ENCODE peak calls at places on chromosomes 7 and 10, in six cellular contexts. One of them, this sample, is unnamed.

GRCh38 chr7:8175929-8176369 is 86.0 kb downstream of the ICA1 start:
- DNase-seq in coronary artery: no peak
- DNase-seq in posterior cingulate gyrus: no peak
- DNase-seq in myocyte: no peak
- DNase-seq in stomach: no peak
- DNase-seq in HCEC 1CT: no peak
- DNase-seq in this sample: no peak

GRCh38 chr10:92696606-92697383 is 7.0 kb downstream of the HHEX start:
- DNase-seq in HCEC 1CT: no peak
- DNase-seq in coronary artery: no peak
- DNase-seq in myocyte: no peak
- DNase-seq in stomach: no peak
- DNase-seq in posterior cingulate gyrus: no peak
- DNase-seq in this sample: no peak

GRCh38 chr7:33841658-33842057 is 63.7 kb upstream of the BMPER start:
- DNase-seq in HCEC 1CT: peak
- DNase-seq in posterior cingulate gyrus: no peak
- DNase-seq in coronary artery: no peak
- DNase-seq in myocyte: peak
- DNase-seq in stomach: no peak
- DNase-seq in this sample: no peak

GRCh38 chr7:121076350-121077164 is 88.0 kb downstream of the CPED1 start:
- DNase-seq in HCEC 1CT: peak
- DNase-seq in coronary artery: no peak
- DNase-seq in myocyte: peak
- DNase-seq in posterior cingulate gyrus: no peak
- DNase-seq in stomach: no peak
- DNase-seq in this sample: no peak

GRCh38 chr7:142811154-142811737 is 40.5 kb downstream of the PRSS2 start:
- DNase-seq in myocyte: peak
- DNase-seq in coronary artery: no peak
- DNase-seq in HCEC 1CT: peak
- DNase-seq in stomach: no peak
- DNase-seq in posterior cingulate gyrus: no peak
- DNase-seq in this sample: peak

GRCh38 chr7:22445140-22445722 is 54.8 kb downstream of the STEAP1B start:
- DNase-seq in myocyte: peak
- DNase-seq in coronary artery: no peak
- DNase-seq in stomach: peak
- DNase-seq in HCEC 1CT: no peak
- DNase-seq in posterior cingulate gyrus: peak
- DNase-seq in this sample: peak

GRCh38 chr7:106840342-106840741 is 24.7 kb upstream of the PIK3CG start:
- DNase-seq in coronary artery: no peak
- DNase-seq in HCEC 1CT: peak
- DNase-seq in posterior cingulate gyrus: no peak
- DNase-seq in myocyte: peak
- DNase-seq in stomach: no peak
- DNase-seq in this sample: no peak

GRCh38 chr10:76523215-76523614 is 1091.8 kb downstream of the LRMDA start:
- DNase-seq in posterior cingulate gyrus: no peak
- DNase-seq in coronary artery: no peak
- DNase-seq in stomach: no peak
- DNase-seq in myocyte: no peak
- DNase-seq in HCEC 1CT: no peak
- DNase-seq in this sample: no peak

GRCh38 chr7:81005254-81005653 is 86.4 kb upstream of the SEMA3C start:
- DNase-seq in HCEC 1CT: no peak
- DNase-seq in stomach: no peak
- DNase-seq in coronary artery: no peak
- DNase-seq in myocyte: no peak
- DNase-seq in posterior cingulate gyrus: no peak
- DNase-seq in this sample: no peak

GRCh38 chr10:72712136-72712535 is 20.2 kb downstream of the MCU start:
- DNase-seq in myocyte: peak
- DNase-seq in HCEC 1CT: peak
- DNase-seq in posterior cingulate gyrus: no peak
- DNase-seq in stomach: no peak
- DNase-seq in coronary artery: no peak
- DNase-seq in this sample: no peak

GRCh38 chr10:21260060-21260792 is 265.3 kb downstream of the SKIDA1 start:
- DNase-seq in stomach: no peak
- DNase-seq in coronary artery: no peak
- DNase-seq in HCEC 1CT: no peak
- DNase-seq in posterior cingulate gyrus: no peak
- DNase-seq in myocyte: no peak
- DNase-seq in this sample: peak

GRCh38 chr7:24755541-24756416 is 1.5 kb downstream of the GSDME start:
- DNase-seq in myocyte: no peak
- DNase-seq in coronary artery: no peak
- DNase-seq in HCEC 1CT: peak
- DNase-seq in stomach: no peak
- DNase-seq in posterior cingulate gyrus: no peak
- DNase-seq in this sample: no peak

GRCh38 chr10:128326251-128326650 is 200.0 kb upstream of the MKI67 start:
- DNase-seq in coronary artery: no peak
- DNase-seq in HCEC 1CT: no peak
- DNase-seq in myocyte: no peak
- DNase-seq in posterior cingulate gyrus: no peak
- DNase-seq in stomach: no peak
- DNase-seq in this sample: no peak

GRCh38 chr10:96257944-96258343 is 13.4 kb downstream of the BLNK start:
- DNase-seq in HCEC 1CT: no peak
- DNase-seq in stomach: no peak
- DNase-seq in posterior cingulate gyrus: no peak
- DNase-seq in coronary artery: no peak
- DNase-seq in myocyte: no peak
- DNase-seq in this sample: peak

GRCh38 chr7:30585675-30586074 is 9.0 kb upstream of the GARS1 start:
- DNase-seq in HCEC 1CT: no peak
- DNase-seq in coronary artery: no peak
- DNase-seq in stomach: no peak
- DNase-seq in myocyte: no peak
- DNase-seq in posterior cingulate gyrus: no peak
- DNase-seq in this sample: no peak

GRCh38 chr7:44962483-44963251 is 16.1 kb downstream of the MYO1G start:
- DNase-seq in myocyte: peak
- DNase-seq in stomach: peak
- DNase-seq in coronary artery: peak
- DNase-seq in HCEC 1CT: no peak
- DNase-seq in posterior cingulate gyrus: peak
- DNase-seq in this sample: no peak

GRCh38 chr10:6101181-6101580 is 12.3 kb downstream of the RBM17 start:
- DNase-seq in myocyte: no peak
- DNase-seq in posterior cingulate gyrus: no peak
- DNase-seq in coronary artery: no peak
- DNase-seq in stomach: no peak
- DNase-seq in HCEC 1CT: no peak
- DNase-seq in this sample: no peak

GRCh38 chr10:103147645-103148044 is 45.4 kb downstream of the NT5C2 start:
- DNase-seq in HCEC 1CT: no peak
- DNase-seq in coronary artery: no peak
- DNase-seq in myocyte: no peak
- DNase-seq in stomach: no peak
- DNase-seq in posterior cingulate gyrus: no peak
- DNase-seq in this sample: no peak

GRCh38 chr10:11678074-11678793 is 63.9 kb upstream of the ECHDC3 start:
- DNase-seq in stomach: peak
- DNase-seq in posterior cingulate gyrus: peak
- DNase-seq in myocyte: peak
- DNase-seq in coronary artery: no peak
- DNase-seq in HCEC 1CT: no peak
- DNase-seq in this sample: no peak

GRCh38 chr10:99731296-99732032 is 463 bp downstream of the COX15 start:
- DNase-seq in stomach: no peak
- DNase-seq in myocyte: no peak
- DNase-seq in HCEC 1CT: no peak
- DNase-seq in posterior cingulate gyrus: no peak
- DNase-seq in coronary artery: no peak
- DNase-seq in this sample: no peak

GRCh38 chr10:47286591-47287325 is 13.2 kb upstream of the GDF10 start:
- DNase-seq in HCEC 1CT: no peak
- DNase-seq in stomach: no peak
- DNase-seq in myocyte: no peak
- DNase-seq in posterior cingulate gyrus: no peak
- DNase-seq in coronary artery: no peak
- DNase-seq in this sample: no peak

GRCh38 chr10:79266543-79267312 is 80.5 kb upstream of the PPIF start:
- DNase-seq in myocyte: peak
- DNase-seq in posterior cingulate gyrus: peak
- DNase-seq in stomach: peak
- DNase-seq in coronary artery: peak
- DNase-seq in HCEC 1CT: peak
- DNase-seq in this sample: no peak

GRCh38 chr7:104156842-104157277 is 51.0 kb downstream of the ORC5 start:
- DNase-seq in stomach: no peak
- DNase-seq in HCEC 1CT: peak
- DNase-seq in myocyte: peak
- DNase-seq in posterior cingulate gyrus: no peak
- DNase-seq in coronary artery: no peak
- DNase-seq in this sample: peak

GRCh38 chr10:89891006-89891405 is 189.6 kb downstream of the KIF20B start:
- DNase-seq in HCEC 1CT: no peak
- DNase-seq in stomach: no peak
- DNase-seq in coronary artery: no peak
- DNase-seq in posterior cingulate gyrus: no peak
- DNase-seq in myocyte: no peak
- DNase-seq in this sample: no peak

GRCh38 chr7:37438879-37439278 is 9.8 kb downstream of the ELMO1 start:
- DNase-seq in HCEC 1CT: no peak
- DNase-seq in stomach: no peak
- DNase-seq in coronary artery: no peak
- DNase-seq in myocyte: no peak
- DNase-seq in posterior cingulate gyrus: no peak
- DNase-seq in this sample: no peak

GRCh38 chr7:47771301-47771989 is 176.8 kb downstream of the PKD1L1 start:
- DNase-seq in HCEC 1CT: no peak
- DNase-seq in coronary artery: peak
- DNase-seq in posterior cingulate gyrus: no peak
- DNase-seq in stomach: no peak
- DNase-seq in myocyte: peak
- DNase-seq in this sample: peak

GRCh38 chr7:80729586-80730320 is 91.3 kb downstream of the CD36 start:
- DNase-seq in coronary artery: no peak
- DNase-seq in posterior cingulate gyrus: no peak
- DNase-seq in myocyte: peak
- DNase-seq in stomach: no peak
- DNase-seq in HCEC 1CT: no peak
- DNase-seq in this sample: no peak

This sample was measured in putamen.